ENCODE peak calls at places on chromosomes 13 and 19, in ten cellular contexts. O is thoracic aorta; Z is stimulated activated naive CD8-positive, alpha-beta T cell treated with anti-CD3 and anti-CD28 coated beads, Interleukin-15, amount 100 ng/mL, for 72 hours; C is uterus; L is HTR-8/SVneo; Y is RWPE1; T is Daoy; H is NCI-H1436; S is naive thymus-derived CD8-positive, alpha-beta T cell; K is iris pigment epithelial cell. X is an unnamed sample.

GRCh38 chr19:14381689-14382474 is 638 bp downstream of the ADGRE5 start:
- DNase-seq in K (peak), Y (peak), Z (peak), S (peak), C (peak), H (no peak), O (peak), L (no peak), T (peak), X (no peak)

GRCh38 chr19:3323026-3323425 is 43.4 kb upstream of the NFIC start:
- DNase-seq in Y (no peak), H (no peak), K (no peak), C (no peak), Z (no peak), T (no peak), O (no peak), S (no peak), L (no peak), X (no peak)

GRCh38 chr19:49127674-49128544 is 8.6 kb downstream of the PPFIA3 start:
- DNase-seq in K (peak), L (peak), H (peak), S (peak), O (peak), Z (peak), C (peak), Y (peak), T (peak), X (peak)

GRCh38 chr13:105918842-105919741 is 616.4 kb downstream of the EFNB2 start:
- DNase-seq in C (no peak), Z (no peak), K (peak), H (no peak), T (peak), O (no peak), Y (peak), L (peak), S (no peak), X (no peak)

GRCh38 chr13:99977912-99978780 is 3.4 kb upstream of the ZIC2 start:
- DNase-seq in Z (no peak), K (no peak), L (no peak), H (no peak), C (no peak), Y (no peak), O (no peak), T (no peak), S (no peak), X (no peak)

GRCh38 chr13:30111810-30112209 is 195.5 kb downstream of the KATNAL1 start:
- DNase-seq in T (no peak), H (no peak), K (no peak), C (no peak), O (no peak), S (no peak), Z (no peak), Y (no peak), L (no peak), X (no peak)

GRCh38 chr13:41649659-41650058 is 192.3 kb downstream of the RGCC start:
- DNase-seq in S (no peak), O (no peak), L (no peak), K (peak), Y (no peak), T (peak), H (no peak), Z (no peak), C (no peak), X (no peak)

GRCh38 chr19:58229255-58229639 is 533 bp downstream of the ZNF544 start:
- DNase-seq in K (peak), Y (peak), S (no peak), L (peak), O (no peak), C (no peak), H (no peak), T (peak), Z (peak), X (no peak)

GRCh38 chr19:16795731-16796130 is 33.5 kb upstream of the SIN3B start:
- DNase-seq in C (no peak), K (no peak), Z (no peak), T (no peak), H (no peak), Y (no peak), S (no peak), L (no peak), O (no peak), X (no peak)

GRCh38 chr19:57363734-57364181 is 407 bp downstream of the TRAPPC2B start:
- DNase-seq in T (peak), H (no peak), Y (peak), S (no peak), C (no peak), K (peak), Z (no peak), O (no peak), L (no peak), X (no peak)

GRCh38 chr19:7211191-7211988 is 82.8 kb downstream of the INSR start:
- DNase-seq in S (no peak), C (peak), T (peak), Z (no peak), L (no peak), Y (no peak), H (no peak), K (peak), O (no peak), X (no peak)

GRCh38 chr13:77022341-77022740 is 4.6 kb downstream of the FBXL3 start:
- DNase-seq in T (no peak), C (no peak), H (no peak), O (no peak), Y (no peak), Z (no peak), L (no peak), K (peak), S (no peak), X (no peak)

GRCh38 chr13:76890036-76890435 is 3.8 kb upstream of the KCTD12 start:
- DNase-seq in K (peak), S (no peak), O (no peak), L (peak), T (no peak), H (no peak), C (no peak), Z (no peak), Y (peak), X (no peak)

GRCh38 chr19:15120135-15121026 is 13.2 kb downstream of the SYDE1 start:
- DNase-seq in Z (no peak), K (no peak), T (no peak), C (no peak), Y (no peak), H (no peak), O (no peak), S (no peak), L (no peak), X (no peak)

GRCh38 chr13:50509771-50510441 is 333.6 kb downstream of the DLEU7 start:
- DNase-seq in S (no peak), O (no peak), C (no peak), L (peak), K (no peak), Z (no peak), H (no peak), T (peak), Y (peak), X (no peak)

GRCh38 chr19:18985257-18985656 is 44.2 kb upstream of the HOMER3 start:
- DNase-seq in O (no peak), L (no peak), K (no peak), H (no peak), Z (no peak), Y (no peak), S (no peak), T (no peak), C (no peak), X (peak)

GRCh38 chr19:11964858-11965645 is at the start of gene ZNF763:
- DNase-seq in L (peak), H (no peak), T (peak), Y (peak), K (peak), S (peak), C (peak), Z (peak), O (peak), X (peak)

GRCh38 chr13:51729853-51730553 is 74.0 kb downstream of the DHRS12 start:
- DNase-seq in S (no peak), L (peak), H (no peak), O (peak), K (peak), T (peak), Y (peak), C (peak), Z (peak), X (peak)

GRCh38 chr13:78137404-78138142 is 218.9 kb upstream of the EDNRB start:
- DNase-seq in K (peak), Y (peak), C (no peak), S (no peak), O (no peak), L (peak), T (peak), Z (peak), H (peak), X (no peak)

GRCh38 chr13:41458187-41458938 is 1.0 kb downstream of the RGCC start:
- DNase-seq in T (peak), H (no peak), L (no peak), Z (peak), S (peak), C (no peak), Y (no peak), K (peak), O (no peak), X (no peak)

X was measured in gastrocnemius medialis.